ENCODE peak calls at places on chromosome 5, in five cellular contexts. Z is HCT116, L is A549, X is body of pancreas, O is adrenal gland. N is an unnamed sample.
A peak's percentile ranks its signal among the peaks of the same experiment; 100 is the strongest.

GRCh38 chr5:172797800-172798199 is 26.8 kb upstream of the DUSP1 start:
- DNase-seq in Z (no peak), X (no peak), O (no peak), L (no peak), N (no peak)

GRCh38 chr5:74206571-74207550 is 433.7 kb downstream of the ENC1 start:
- DNase-seq in X (peak; percentile 67), O (no peak), L (no peak), Z (no peak), N (peak; percentile 30)

GRCh38 chr5:86979801-86980510 is 287.7 kb upstream of the RASA1 start:
- DNase-seq in X (no peak), L (peak; percentile 18), Z (peak; percentile 33), O (no peak), N (no peak)

GRCh38 chr5:145925353-145925752 is 11.0 kb upstream of the SH3RF2 start:
- DNase-seq in L (peak; percentile 62), X (no peak), O (no peak), Z (no peak), N (no peak)

GRCh38 chr5:147558826-147559225 is 49.0 kb upstream of the DPYSL3 start:
- DNase-seq in Z (no peak), L (peak; percentile 41), O (peak; percentile 29), X (peak; percentile 19), N (peak; percentile 63)

GRCh38 chr5:99061299-99061698 is 132.5 kb upstream of the CHD1 start:
- DNase-seq in L (no peak), Z (no peak), O (no peak), X (no peak), N (no peak)

GRCh38 chr5:78243639-78244038 is 50.9 kb downstream of the AP3B1 start:
- DNase-seq in X (no peak), O (no peak), Z (no peak), L (no peak), N (no peak)

GRCh38 chr5:59863777-59864176 is 29.7 kb downstream of the PDE4D start:
- DNase-seq in O (no peak), X (no peak), Z (no peak), L (no peak), N (no peak)

GRCh38 chr5:124981901-124982300 is 235.5 kb upstream of the ZNF608 start:
- DNase-seq in Z (no peak), O (no peak), L (no peak), X (peak; percentile 14), N (no peak)

GRCh38 chr5:16550316-16550952 is 66.4 kb downstream of the RETREG1 start:
- DNase-seq in Z (peak; percentile 56), L (peak; percentile 76), O (no peak), X (peak; percentile 66), N (no peak)

GRCh38 chr5:154850255-154851062 is at the start of gene FAXDC2:
- DNase-seq in O (peak; percentile 73), Z (no peak), X (peak; percentile 70), L (no peak), N (peak; percentile 71)

GRCh38 chr5:56816546-56817081 is 1.3 kb downstream of the MAP3K1 start:
- DNase-seq in L (peak; percentile 46), Z (no peak), X (peak; percentile 72), O (peak; percentile 55), N (peak; percentile 55)

GRCh38 chr5:134649163-134649916 is 755 bp downstream of the SEC24A start:
- DNase-seq in O (no peak), X (peak; percentile 47), Z (no peak), L (no peak), N (no peak)

GRCh38 chr5:73213566-73213998 is 40.6 kb downstream of the TMEM174 start:
- DNase-seq in Z (no peak), X (peak; percentile 18), L (peak; percentile 25), O (no peak), N (no peak)

GRCh38 chr5:91302335-91302734 is 80.8 kb downstream of the ARRDC3 start:
- DNase-seq in L (peak; percentile 50), O (no peak), X (no peak), Z (no peak), N (no peak)

GRCh38 chr5:112684737-112685136 is 52.9 kb upstream of the APC start:
- DNase-seq in Z (no peak), L (no peak), O (no peak), X (no peak), N (no peak)

GRCh38 chr5:41264019-41264418 is 50.7 kb upstream of the C6 start:
- DNase-seq in Z (no peak), L (no peak), O (no peak), X (no peak), N (no peak)

GRCh38 chr5:94021246-94021645 is 279.8 kb upstream of the POU5F2 start:
- DNase-seq in L (peak; percentile 91), O (peak; percentile 41), Z (peak; percentile 84), X (peak; percentile 30), N (no peak)

GRCh38 chr5:83993803-83994202 is 273.1 kb upstream of the HAPLN1 start:
- DNase-seq in X (no peak), O (no peak), Z (no peak), L (no peak), N (no peak)

GRCh38 chr5:173809014-173809413 is 79.1 kb upstream of the CPEB4 start:
- DNase-seq in L (no peak), Z (no peak), O (peak; percentile 58), X (no peak), N (no peak)

GRCh38 chr5:66596791-66597757 is 881 bp downstream of the MAST4 start:
- DNase-seq in Z (no peak), L (peak; percentile 23), X (peak; percentile 65), O (peak; percentile 63), N (peak; percentile 93)

GRCh38 chr5:3412146-3412545 is 183.5 kb upstream of the IRX1 start:
- DNase-seq in Z (no peak), L (no peak), O (no peak), X (no peak), N (no peak)

GRCh38 chr5:90170231-90170630 is 239.3 kb downstream of the CETN3 start:
- DNase-seq in O (no peak), Z (no peak), X (no peak), L (no peak), N (no peak)

GRCh38 chr5:171990713-171991015 is 15.8 kb downstream of the FBXW11 start:
- DNase-seq in X (no peak), Z (no peak), O (no peak), L (no peak), N (no peak)

GRCh38 chr5:13695076-13695712 is 249.3 kb downstream of the DNAH5 start:
- DNase-seq in O (no peak), X (no peak), L (peak; percentile 17), Z (no peak), N (no peak)

GRCh38 chr5:6766558-6767191 is 53.4 kb downstream of the TENT4A start:
- DNase-seq in X (peak; percentile 82), O (peak; percentile 93), L (peak; percentile 94), Z (peak; percentile 77), N (peak; percentile 88)

GRCh38 chr5:87411586-87412416 is 929 bp downstream of the CCNH start:
- DNase-seq in O (peak; percentile 43), L (peak; percentile 29), Z (peak; percentile 6), X (peak; percentile 31), N (peak; percentile 24)

GRCh38 chr5:9775339-9775738 is 145.2 kb upstream of the TAS2R1 start:
- DNase-seq in L (no peak), O (no peak), X (no peak), Z (no peak), N (no peak)

GRCh38 chr5:169460896-169461295 is 122.7 kb upstream of the SPDL1 start:
- DNase-seq in L (no peak), X (no peak), O (no peak), Z (no peak), N (no peak)

GRCh38 chr5:154390746-154391359 is 54.9 kb upstream of the SAP30L start:
- DNase-seq in X (no peak), Z (no peak), L (no peak), O (no peak), N (no peak)

GRCh38 chr5:149871471-149871870 is 73.1 kb downstream of the PDE6A start:
- DNase-seq in O (no peak), L (no peak), Z (no peak), X (no peak), N (no peak)

GRCh38 chr5:1104327-1105006 is 7.4 kb downstream of the SLC12A7 start:
- DNase-seq in X (no peak), Z (no peak), L (no peak), O (no peak), N (no peak)

GRCh38 chr5:181035991-181036815 is 3.9 kb upstream of the BTNL9 start:
- DNase-seq in L (no peak), Z (no peak), X (peak; percentile 29), O (no peak), N (peak; percentile 56)

DNA sequence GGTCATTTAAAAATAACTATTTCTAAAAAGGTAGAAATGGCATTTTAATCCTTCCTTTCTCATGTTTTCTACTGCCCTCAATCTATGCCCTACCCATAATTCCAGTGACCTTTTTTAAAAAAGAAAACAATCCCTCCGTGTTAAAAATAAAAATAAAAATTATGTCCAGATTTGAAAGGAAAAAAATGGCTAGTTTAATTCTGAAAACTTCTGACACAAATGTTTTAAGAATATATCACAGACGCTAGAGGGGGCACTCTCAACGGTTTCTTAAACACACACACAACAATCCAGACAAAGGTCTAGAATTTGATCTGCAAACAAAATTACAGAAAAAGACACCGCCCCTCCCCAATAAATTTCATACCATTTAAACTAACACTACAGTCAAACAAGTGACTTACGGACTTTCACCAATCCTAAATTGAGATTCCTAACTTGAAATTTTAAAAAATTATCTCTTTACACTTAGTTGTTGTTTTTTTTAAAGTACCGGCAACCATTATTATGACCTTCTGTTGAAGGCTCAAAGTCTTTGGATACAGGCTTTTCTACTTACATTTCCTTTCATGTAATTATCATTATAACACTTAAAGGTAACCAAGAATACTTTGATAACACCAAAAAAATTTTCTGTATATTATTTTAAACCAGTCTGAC is 38.2 kb downstream of the CLINT1 start:
- DNase-seq in Z (peak; percentile 26), L (peak; percentile 74), X (peak; percentile 27), O (no peak), N (peak; percentile 23)
- TF ChIP-seq CTCF in Z (peak; percentile 48), L (peak; percentile 80), X (peak; percentile 59), O (peak; percentile 53), N (no peak)

GRCh38 chr5:177357459-177358332 is at the start of gene RGS14:
- DNase-seq in Z (no peak), X (no peak), O (no peak), L (no peak), N (no peak)
- TF ChIP-seq POLR2A in Z (no peak), X (no peak), O (no peak), L (no peak), N (no peak)

GRCh38 chr5:179620703-179621350 is 2.6 kb downstream of the HNRNPH1 start:
- DNase-seq in L (no peak), Z (no peak), O (no peak), X (no peak), N (no peak)
- H3K4me3 ChIP-seq in L (peak overlapping the region; percentile 100), Z (no peak overlapping the region), O (no peak overlapping the region), X (no peak overlapping the region), N (no peak overlapping the region)

DNA sequence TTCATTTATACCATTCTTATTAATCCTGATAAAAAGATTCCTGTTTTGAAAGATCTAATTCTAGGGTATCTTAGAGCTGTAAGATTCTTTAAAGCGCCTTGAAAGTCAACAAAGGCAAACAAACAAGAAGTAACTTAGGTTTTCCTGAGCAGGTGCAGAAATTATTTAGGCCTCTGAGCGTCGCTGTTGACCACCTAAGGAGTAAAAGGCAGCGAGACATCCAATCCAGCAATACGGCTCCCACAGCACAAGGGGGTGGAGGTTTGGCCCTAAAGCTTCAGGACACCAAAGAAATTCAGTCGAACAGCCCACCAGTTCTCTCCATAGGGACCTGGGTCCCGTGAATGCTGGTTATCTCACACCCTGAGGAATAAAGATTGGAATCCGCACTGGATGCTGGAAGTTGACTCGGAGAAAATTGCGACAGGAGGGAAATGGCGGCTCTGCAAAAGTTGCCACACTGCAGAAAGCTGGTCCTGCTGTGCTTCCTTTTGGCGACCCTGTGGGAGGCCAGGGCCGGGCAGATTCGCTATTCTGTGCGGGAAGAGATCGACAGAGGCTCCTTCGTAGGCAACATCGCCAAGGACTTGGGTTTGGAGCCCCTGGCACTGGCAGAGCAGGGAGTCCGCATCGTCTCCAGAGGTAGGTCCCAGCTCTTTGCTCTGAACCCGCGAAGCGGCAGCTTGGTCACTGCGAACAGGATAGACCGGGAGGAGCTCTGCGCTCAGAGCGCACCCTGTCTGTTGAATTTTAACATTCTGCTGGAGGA is at the start of gene PCDHGA2:
- DNase-seq in X (peak; percentile 51), Z (no peak), O (no peak), L (peak; percentile 74), N (no peak)
- TF ChIP-seq CTCF in X (peak; percentile 50), Z (peak; percentile 32), O (no peak), L (peak; percentile 35), N (no peak)